ENCODE peak calls at places on chromosomes 4 and X, in four cellular contexts. One of them, this sample, is unnamed.

GRCh38 chr4:59598233-59598618 is 1601.9 kb upstream of the ADGRL3 start:
- DNase-seq in aorta: no peak
- DNase-seq in psoas muscle: no peak
- DNase-seq in prostate gland: no peak
- DNase-seq in this sample: no peak

GRCh38 chr4:139523076-139523475 is 32.9 kb downstream of the SETD7 start:
- DNase-seq in aorta: no peak
- DNase-seq in prostate gland: no peak
- DNase-seq in psoas muscle: no peak
- DNase-seq in this sample: no peak

GRCh38 chr4:172547724-172548123 is 620.9 kb upstream of the GALNT7 start:
- DNase-seq in psoas muscle: no peak
- DNase-seq in aorta: no peak
- DNase-seq in prostate gland: no peak
- DNase-seq in this sample: no peak

GRCh38 chrX:71917621-71918341 is 7.1 kb downstream of the NHSL2 start:
- DNase-seq in prostate gland: no peak
- DNase-seq in aorta: no peak
- DNase-seq in psoas muscle: no peak
- DNase-seq in this sample: no peak

GRCh38 chr4:7654550-7655266 is 220.0 kb upstream of the PSAPL1 start:
- DNase-seq in psoas muscle: no peak
- DNase-seq in aorta: no peak
- DNase-seq in prostate gland: no peak
- DNase-seq in this sample: no peak

GRCh38 chrX:17022205-17022604 is 75.7 kb downstream of the REPS2 start:
- DNase-seq in aorta: no peak
- DNase-seq in psoas muscle: no peak
- DNase-seq in prostate gland: no peak
- DNase-seq in this sample: no peak

GRCh38 chr4:113248320-113248719 is 198.9 kb downstream of the ANK2 start:
- DNase-seq in aorta: no peak
- DNase-seq in psoas muscle: no peak
- DNase-seq in prostate gland: no peak
- DNase-seq in this sample: peak; percentile 22

GRCh38 chr4:39528056-39528465 is 822 bp upstream of the UGDH start:
- DNase-seq in aorta: peak; percentile 93
- DNase-seq in prostate gland: no peak
- DNase-seq in psoas muscle: peak; percentile 90
- DNase-seq in this sample: no peak

GRCh38 chrX:33194876-33195433 is 16.4 kb downstream of the DMD start:
- DNase-seq in prostate gland: no peak
- DNase-seq in aorta: no peak
- DNase-seq in psoas muscle: no peak
- DNase-seq in this sample: no peak

GRCh38 chr4:24583451-24584174 is 741 bp downstream of the DHX15 start:
- DNase-seq in aorta: peak; percentile 72
- DNase-seq in psoas muscle: peak; percentile 50
- DNase-seq in prostate gland: peak; percentile 53
- DNase-seq in this sample: peak; percentile 68

GRCh38 chr4:48642421-48643144 is 137.5 kb downstream of the FRYL start:
- DNase-seq in aorta: no peak
- DNase-seq in psoas muscle: no peak
- DNase-seq in prostate gland: no peak
- DNase-seq in this sample: no peak

GRCh38 chrX:129931411-129932136 is 25.6 kb downstream of the UTP14A start:
- DNase-seq in prostate gland: peak; percentile 85
- DNase-seq in psoas muscle: peak; percentile 92
- DNase-seq in aorta: peak; percentile 95
- DNase-seq in this sample: peak; percentile 89

GRCh38 chrX:129737921-129738320 is 858 bp upstream of the XPNPEP2 start:
- DNase-seq in psoas muscle: no peak
- DNase-seq in aorta: no peak
- DNase-seq in prostate gland: no peak
- DNase-seq in this sample: no peak

GRCh38 chrX:41300758-41301437 is 33.1 kb upstream of the DDX3X start:
- DNase-seq in prostate gland: no peak
- DNase-seq in aorta: no peak
- DNase-seq in psoas muscle: no peak
- DNase-seq in this sample: no peak

GRCh38 chr4:156723951-156724668 is 247.5 kb downstream of the PDGFC start:
- DNase-seq in aorta: peak; percentile 41
- DNase-seq in psoas muscle: no peak
- DNase-seq in prostate gland: no peak
- DNase-seq in this sample: no peak

GRCh38 chr4:173528378-173529321 is 1.4 kb downstream of the HAND2 start:
- DNase-seq in psoas muscle: no peak
- DNase-seq in prostate gland: no peak
- DNase-seq in aorta: peak; percentile 56
- DNase-seq in this sample: peak; percentile 45

GRCh38 chrX:123422875-123423274 is 238.8 kb downstream of the GRIA3 start:
- DNase-seq in prostate gland: no peak
- DNase-seq in aorta: no peak
- DNase-seq in psoas muscle: no peak
- DNase-seq in this sample: peak; percentile 13

GRCh38 chr4:76923619-76924357 is 25.8 kb upstream of the SEPTIN11 start:
- DNase-seq in prostate gland: no peak
- DNase-seq in aorta: no peak
- DNase-seq in psoas muscle: no peak
- DNase-seq in this sample: no peak

GRCh38 chr4:59689149-59689548 is 1511.0 kb upstream of the ADGRL3 start:
- DNase-seq in psoas muscle: no peak
- DNase-seq in aorta: no peak
- DNase-seq in prostate gland: no peak
- DNase-seq in this sample: no peak

GRCh38 chrX:101460669-101461068 is 24.6 kb upstream of the ARMCX4 start:
- DNase-seq in aorta: no peak
- DNase-seq in prostate gland: no peak
- DNase-seq in psoas muscle: no peak
- DNase-seq in this sample: no peak

GRCh38 chr4:123418486-123418931 is 21.9 kb downstream of the SPRY1 start:
- DNase-seq in prostate gland: peak; percentile 62
- DNase-seq in psoas muscle: no peak
- DNase-seq in aorta: no peak
- DNase-seq in this sample: no peak

GRCh38 chr4:16125571-16126445 is 42.0 kb upstream of the PROM1 start:
- DNase-seq in prostate gland: no peak
- DNase-seq in psoas muscle: no peak
- DNase-seq in aorta: no peak
- DNase-seq in this sample: no peak

GRCh38 chr4:8675383-8675782 is 82.8 kb downstream of the CPZ start:
- DNase-seq in psoas muscle: no peak
- DNase-seq in aorta: no peak
- DNase-seq in prostate gland: no peak
- DNase-seq in this sample: no peak

GRCh38 chrX:94936722-94937121 is 1262.7 kb downstream of the FAM133A start:
- DNase-seq in prostate gland: no peak
- DNase-seq in aorta: no peak
- DNase-seq in psoas muscle: no peak
- DNase-seq in this sample: no peak

GRCh38 chr4:113738251-113738650 is 23.3 kb downstream of the CAMK2D start:
- DNase-seq in aorta: no peak
- DNase-seq in prostate gland: no peak
- DNase-seq in psoas muscle: no peak
- DNase-seq in this sample: no peak

GRCh38 chr4:52618795-52619590 is 40.1 kb downstream of the USP46 start:
- DNase-seq in aorta: no peak
- DNase-seq in prostate gland: no peak
- DNase-seq in psoas muscle: no peak
- DNase-seq in this sample: no peak

GRCh38 chrX:11137543-11138139 is 26.5 kb downstream of the HCCS start:
- DNase-seq in prostate gland: peak; percentile 11
- DNase-seq in psoas muscle: no peak
- DNase-seq in aorta: no peak
- DNase-seq in this sample: no peak

GRCh38 chrX:1463581-1464281 is 11.0 kb upstream of the ASMTL start:
- DNase-seq in psoas muscle: no peak
- DNase-seq in prostate gland: no peak
- DNase-seq in aorta: no peak
- DNase-seq in this sample: no peak

GRCh38 chrX:119008122-119008744 is 33.8 kb downstream of the LONRF3 start:
- DNase-seq in psoas muscle: peak; percentile 23
- DNase-seq in prostate gland: peak; percentile 4
- DNase-seq in aorta: no peak
- DNase-seq in this sample: no peak

GRCh38 chrX:30887721-30888120 is 1.3 kb downstream of the TAB3 start:
- DNase-seq in prostate gland: no peak
- DNase-seq in aorta: no peak
- DNase-seq in psoas muscle: no peak
- DNase-seq in this sample: no peak

GRCh38 chr4:85125688-85126087 is 159.2 kb upstream of the WDFY3 start:
- DNase-seq in psoas muscle: no peak
- DNase-seq in aorta: no peak
- DNase-seq in prostate gland: no peak
- DNase-seq in this sample: no peak

GRCh38 chr4:11506194-11506593 is 77.5 kb upstream of the HS3ST1 start:
- DNase-seq in aorta: no peak
- DNase-seq in psoas muscle: no peak
- DNase-seq in prostate gland: no peak
- DNase-seq in this sample: no peak

GRCh38 chrX:47992669-47993068 is 11.1 kb downstream of the ZNF182 start:
- DNase-seq in psoas muscle: no peak
- DNase-seq in prostate gland: no peak
- DNase-seq in aorta: no peak
- DNase-seq in this sample: no peak

GRCh38 chrX:47992093-47992375 is 11.8 kb downstream of the ZNF182 start:
- DNase-seq in prostate gland: no peak
- DNase-seq in aorta: no peak
- DNase-seq in psoas muscle: no peak
- DNase-seq in this sample: no peak

DNA sequence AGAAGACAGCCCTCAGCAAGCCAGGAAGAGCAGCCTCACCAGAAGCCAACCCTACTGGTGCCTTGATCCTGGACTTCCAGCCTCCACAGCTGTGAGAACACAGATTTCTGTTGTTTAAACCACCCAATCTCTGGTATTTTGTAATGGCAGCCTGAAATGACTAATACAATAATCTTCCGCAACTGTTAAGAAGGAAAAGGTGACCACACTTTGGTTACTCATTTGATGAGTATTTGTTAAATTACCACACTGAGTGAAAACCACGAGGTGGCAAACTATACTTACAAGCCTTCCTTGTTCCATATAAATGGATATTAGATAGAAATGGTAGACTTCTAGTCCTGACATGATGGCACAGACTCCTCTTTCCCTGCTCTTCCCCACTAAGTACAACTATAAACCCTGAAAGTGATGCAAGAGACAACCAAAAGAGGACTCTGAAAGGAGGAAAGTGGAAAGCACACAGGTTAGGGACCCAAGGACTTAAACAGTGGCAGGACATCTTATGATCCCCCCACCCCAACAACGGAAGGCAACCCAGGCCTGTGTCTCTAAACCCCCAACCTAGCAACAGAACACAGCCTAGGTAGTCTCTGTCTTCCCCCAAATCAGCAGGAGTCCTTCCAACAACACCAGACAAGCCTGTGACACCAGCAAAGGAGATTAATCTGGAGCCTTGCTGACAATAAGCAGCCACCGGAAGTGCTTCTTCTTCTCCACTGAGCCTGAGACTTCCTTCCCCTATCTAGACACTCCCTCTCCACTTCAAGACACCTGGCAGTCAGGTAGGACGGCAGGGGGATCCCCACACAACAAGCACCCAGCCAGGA is 12.3 kb downstream of the ZNF182 start:
- DNase-seq in aorta: no peak
- DNase-seq in psoas muscle: no peak
- DNase-seq in prostate gland: no peak
- DNase-seq in this sample: no peak
- H3K9me3 ChIP-seq in aorta: no peaks in the 10 kb centered on the region
- H3K9me3 ChIP-seq in psoas muscle: peaks cover 3% of the 10 kb centered on the region
- H3K9me3 ChIP-seq in prostate gland: no peaks in the 10 kb centered on the region
- H3K9me3 ChIP-seq in this sample: peaks cover 4% of the 10 kb centered on the region

GRCh38 chr4:43560047-43560446 is 667.5 kb downstream of the GRXCR1 start:
- DNase-seq in prostate gland: no peak
- DNase-seq in aorta: no peak
- DNase-seq in psoas muscle: no peak
- DNase-seq in this sample: no peak

GRCh38 chr4:43550981-43551627 is 658.6 kb downstream of the GRXCR1 start:
- DNase-seq in aorta: no peak
- DNase-seq in prostate gland: no peak
- DNase-seq in psoas muscle: no peak
- DNase-seq in this sample: no peak

DNA sequence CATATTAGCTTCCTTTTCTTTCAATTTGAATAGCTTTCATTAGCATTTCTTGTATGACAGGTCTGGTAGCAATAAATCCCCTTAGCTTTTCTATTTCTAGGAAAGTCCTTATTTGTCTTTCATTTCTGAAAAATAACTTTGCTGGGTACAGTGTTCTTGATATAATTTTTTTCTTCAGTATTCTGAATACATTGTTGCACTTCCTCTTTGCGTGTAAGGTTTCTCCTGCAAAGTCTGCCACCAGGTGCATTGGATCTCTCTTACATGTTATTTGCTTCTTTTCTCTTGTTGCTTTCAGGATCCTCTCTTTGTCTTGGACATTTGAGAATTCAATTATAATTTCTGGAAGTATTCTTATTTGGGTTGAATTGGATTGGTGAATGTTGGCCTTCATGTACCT is 663.7 kb downstream of the GRXCR1 start:
- DNase-seq in psoas muscle: no peak
- DNase-seq in prostate gland: no peak
- DNase-seq in aorta: no peak
- DNase-seq in this sample: no peak
- H3K9me3 ChIP-seq in psoas muscle: no peaks in the 10 kb centered on the region
- H3K9me3 ChIP-seq in prostate gland: no peaks in the 10 kb centered on the region
- H3K9me3 ChIP-seq in aorta: no peaks in the 10 kb centered on the region
- H3K9me3 ChIP-seq in this sample: no peaks in the 10 kb centered on the region

DNA sequence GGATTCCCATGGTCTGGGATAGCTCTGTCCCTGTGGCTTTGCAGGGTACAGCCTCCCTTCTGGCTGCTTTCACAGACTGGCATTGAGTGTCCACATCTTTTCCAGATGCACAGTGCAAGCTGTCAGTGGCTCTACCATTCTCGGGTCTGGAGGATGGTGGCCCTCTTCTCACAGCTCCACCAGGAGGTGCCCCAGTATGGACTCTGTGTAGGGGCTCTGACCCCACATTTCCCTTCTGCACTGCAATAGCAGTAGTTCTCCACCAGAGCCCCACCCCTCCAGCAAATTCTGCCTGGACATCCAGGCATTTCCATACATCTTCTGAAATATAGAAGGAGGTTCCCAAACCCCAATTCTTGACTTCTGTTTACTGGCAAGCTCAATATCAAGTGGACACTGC is 50.2 kb upstream of the GRID2 start:
- DNase-seq in aorta: no peak
- DNase-seq in prostate gland: no peak
- DNase-seq in psoas muscle: no peak
- DNase-seq in this sample: no peak
- H3K9me3 ChIP-seq in aorta: peaks cover 8% of the 10 kb centered on the region
- H3K9me3 ChIP-seq in prostate gland: no peaks in the 10 kb centered on the region
- H3K9me3 ChIP-seq in psoas muscle: peaks cover 11% of the 10 kb centered on the region
- H3K9me3 ChIP-seq in this sample: no peaks in the 10 kb centered on the region

DNA sequence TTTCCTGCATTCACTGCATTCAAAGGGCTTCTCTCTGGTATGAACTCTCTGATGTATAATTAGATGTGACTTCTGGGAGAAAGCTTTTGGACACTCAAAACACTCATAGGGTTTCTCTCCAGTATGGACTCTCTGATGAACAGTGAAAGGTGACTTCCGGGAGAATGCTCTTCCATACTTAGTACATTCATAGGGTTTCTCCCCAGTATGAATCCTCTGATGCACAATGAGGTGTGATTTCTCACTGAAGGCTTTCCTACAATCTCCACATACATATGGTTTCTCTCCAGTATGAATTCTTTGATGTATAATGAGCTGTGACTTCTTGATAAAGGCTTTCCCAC is 12.2 kb downstream of the ZNF630 start:
- DNase-seq in aorta: no peak
- DNase-seq in prostate gland: no peak
- DNase-seq in psoas muscle: no peak
- DNase-seq in this sample: no peak
- H3K9me3 ChIP-seq in aorta: no peaks in the 10 kb centered on the region
- H3K9me3 ChIP-seq in prostate gland: no peaks in the 10 kb centered on the region
- H3K9me3 ChIP-seq in psoas muscle: peaks cover 37% of the 10 kb centered on the region
- H3K9me3 ChIP-seq in this sample: no peaks in the 10 kb centered on the region